ENCODE peak calls at places on chromosomes 3 and 15, in seven cellular contexts. J is lower leg skin, P is Calu3, C is GM20000, A is neural progenitor cell, V is cardiac muscle cell, D is hepatocyte. N is an unnamed sample.

GRCh38 chr3:56787258-56787777 is 14.4 kb downstream of the ARHGEF3 start:
- DNase-seq in J (peak), P (no peak), C (no peak), A (no peak), V (no peak), D (no peak), N (no peak)

GRCh38 chr3:107687182-107687581 is 164.4 kb downstream of the BBX start:
- DNase-seq in J (no peak), P (no peak), C (no peak), A (no peak), V (no peak), D (no peak), N (no peak)

GRCh38 chr3:197454014-197454413 is 101.8 kb downstream of the BDH1 start:
- DNase-seq in J (no peak), P (peak), C (peak), A (no peak), V (peak), D (peak), N (no peak)

GRCh38 chr15:40441736-40442531 is 1.2 kb downstream of the BAHD1 start:
- DNase-seq in J (no peak), P (no peak), C (peak), A (peak), V (no peak), D (peak), N (no peak)

GRCh38 chr3:81274671-81275070 is 486.8 kb downstream of the GBE1 start:
- DNase-seq in J (no peak), P (no peak), C (no peak), A (no peak), V (peak), D (no peak), N (no peak)

GRCh38 chr3:24829011-24829581 is 334.4 kb upstream of the THRB start:
- DNase-seq in J (no peak), P (peak), C (no peak), A (peak), V (peak), D (peak), N (no peak)

GRCh38 chr3:37765591-37766219 is 96.0 kb upstream of the CTDSPL start:
- DNase-seq in J (no peak), P (no peak), C (no peak), A (peak), V (peak), D (peak), N (no peak)

GRCh38 chr3:64552160-64552559 is 135.6 kb downstream of the ADAMTS9 start:
- DNase-seq in J (no peak), P (no peak), C (no peak), A (no peak), V (no peak), D (peak), N (no peak)

GRCh38 chr3:142366434-142366833 is 81.4 kb downstream of the XRN1 start:
- DNase-seq in J (no peak), P (no peak), C (no peak), A (no peak), V (peak), D (no peak), N (no peak)

DNA sequence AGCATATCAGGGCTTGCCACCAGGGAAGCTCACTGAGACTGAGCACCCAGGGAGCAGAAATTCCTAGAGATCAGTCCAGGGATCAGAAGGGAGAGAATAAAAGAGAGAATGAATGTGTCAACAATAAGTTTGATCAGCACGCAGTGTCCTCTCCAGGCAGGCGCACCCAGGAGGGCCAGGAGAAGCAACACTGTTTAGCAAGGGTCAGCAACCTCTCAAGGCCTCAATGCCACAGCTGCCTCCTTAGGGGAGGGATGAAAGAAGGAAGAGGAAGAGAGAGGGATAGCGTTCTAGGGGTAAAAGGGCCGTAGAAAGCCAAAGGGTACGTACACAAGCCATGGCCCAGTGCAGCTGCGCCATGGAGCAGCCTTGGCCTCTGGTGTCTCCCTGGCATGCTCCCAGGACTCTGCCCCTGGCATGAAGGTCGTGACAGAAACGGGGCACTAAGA is 399.8 kb downstream of the SHQ1 start:
- DNase-seq in J (no peak), P (peak), C (no peak), A (peak), V (no peak), D (no peak), N (no peak)
- TF ChIP-seq CTCF in J (no peak), P (no peak), C (no peak), A (no peak), V (no peak), D (no peak), N (no peak)

GRCh38 chr3:131532645-131533044 is 29.9 kb upstream of the MRPL3 start:
- DNase-seq in J (no peak), P (no peak), C (no peak), A (no peak), V (no peak), D (no peak), N (no peak)

GRCh38 chr3:131530843-131531242 is 28.1 kb upstream of the MRPL3 start:
- DNase-seq in J (no peak), P (no peak), C (no peak), A (no peak), V (no peak), D (no peak), N (no peak)

GRCh38 chr3:131530374-131530773 is 27.6 kb upstream of the MRPL3 start:
- DNase-seq in J (no peak), P (no peak), C (no peak), A (no peak), V (no peak), D (no peak), N (no peak)

GRCh38 chr3:131526801-131527347 is 24.1 kb upstream of the MRPL3 start:
- DNase-seq in J (no peak), P (no peak), C (peak), A (peak), V (peak), D (peak), N (no peak)
- TF ChIP-seq CTCF in J (no peak), P (no peak), C (peak), A (peak), V (peak), D (peak), N (no peak)

GRCh38 chr3:7953449-7954015 is 548.1 kb upstream of the LMCD1 start:
- DNase-seq in J (no peak), P (no peak), C (no peak), A (no peak), V (no peak), D (no peak), N (no peak)
- TF ChIP-seq CTCF in J (no peak), P (no peak), C (no peak), A (no peak), V (no peak), D (no peak), N (no peak)

GRCh38 chr3:151210676-151211381 is 7.8 kb upstream of the GPR171 start:
- DNase-seq in J (no peak), P (peak), C (peak), A (peak), V (peak), D (peak), N (no peak)
- TF ChIP-seq CTCF in J (no peak), P (no peak), C (no peak), A (no peak), V (peak), D (no peak), N (no peak)

DNA sequence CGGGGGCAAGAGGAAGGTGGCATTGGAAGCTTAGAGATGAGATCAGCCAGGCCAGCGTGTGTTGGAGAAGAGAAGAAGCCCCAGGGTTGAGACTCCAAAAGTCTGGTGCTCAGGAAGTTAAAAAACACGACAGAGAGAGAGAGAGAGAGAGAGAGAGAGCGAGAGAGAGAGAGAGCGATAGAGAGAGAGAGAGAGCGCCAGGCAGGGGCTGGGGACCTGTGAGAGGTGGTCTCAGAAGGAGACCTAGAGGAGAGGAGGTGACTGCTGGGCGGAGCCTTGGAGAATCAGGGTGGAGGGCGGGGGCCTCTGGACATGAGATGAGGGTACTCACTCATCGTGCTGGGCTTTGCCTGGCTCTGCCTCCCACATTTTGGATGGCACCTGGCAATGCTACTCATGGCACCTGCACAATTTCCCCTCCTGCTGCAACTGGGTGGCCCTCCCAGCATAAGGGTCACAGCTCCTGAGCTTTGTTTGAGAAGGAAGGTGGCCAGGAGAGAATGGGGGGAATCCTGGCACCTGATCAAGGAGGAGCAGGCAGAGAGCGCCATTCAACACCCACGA is 51.0 kb downstream of the FBLN2 start:
- DNase-seq in J (no peak), P (no peak), C (no peak), A (no peak), V (no peak), D (no peak), N (no peak)
- TF ChIP-seq CTCF in J (no peak), P (no peak), C (no peak), A (no peak), V (no peak), D (no peak), N (no peak)

GRCh38 chr3:196314597-196314996 is 3.4 kb downstream of the DYNLT2B start:
- DNase-seq in J (no peak), P (no peak), C (no peak), A (no peak), V (no peak), D (no peak), N (no peak)

GRCh38 chr3:196315821-196316220 is 2.2 kb downstream of the DYNLT2B start:
- DNase-seq in J (no peak), P (no peak), C (no peak), A (no peak), V (no peak), D (no peak), N (no peak)

GRCh38 chr3:196321162-196321561 is 3.1 kb upstream of the DYNLT2B start:
- DNase-seq in J (no peak), P (no peak), C (no peak), A (no peak), V (no peak), D (no peak), N (no peak)

GRCh38 chr3:196320110-196320509 is 2.1 kb upstream of the DYNLT2B start:
- DNase-seq in J (no peak), P (no peak), C (no peak), A (no peak), V (no peak), D (no peak), N (no peak)

DNA sequence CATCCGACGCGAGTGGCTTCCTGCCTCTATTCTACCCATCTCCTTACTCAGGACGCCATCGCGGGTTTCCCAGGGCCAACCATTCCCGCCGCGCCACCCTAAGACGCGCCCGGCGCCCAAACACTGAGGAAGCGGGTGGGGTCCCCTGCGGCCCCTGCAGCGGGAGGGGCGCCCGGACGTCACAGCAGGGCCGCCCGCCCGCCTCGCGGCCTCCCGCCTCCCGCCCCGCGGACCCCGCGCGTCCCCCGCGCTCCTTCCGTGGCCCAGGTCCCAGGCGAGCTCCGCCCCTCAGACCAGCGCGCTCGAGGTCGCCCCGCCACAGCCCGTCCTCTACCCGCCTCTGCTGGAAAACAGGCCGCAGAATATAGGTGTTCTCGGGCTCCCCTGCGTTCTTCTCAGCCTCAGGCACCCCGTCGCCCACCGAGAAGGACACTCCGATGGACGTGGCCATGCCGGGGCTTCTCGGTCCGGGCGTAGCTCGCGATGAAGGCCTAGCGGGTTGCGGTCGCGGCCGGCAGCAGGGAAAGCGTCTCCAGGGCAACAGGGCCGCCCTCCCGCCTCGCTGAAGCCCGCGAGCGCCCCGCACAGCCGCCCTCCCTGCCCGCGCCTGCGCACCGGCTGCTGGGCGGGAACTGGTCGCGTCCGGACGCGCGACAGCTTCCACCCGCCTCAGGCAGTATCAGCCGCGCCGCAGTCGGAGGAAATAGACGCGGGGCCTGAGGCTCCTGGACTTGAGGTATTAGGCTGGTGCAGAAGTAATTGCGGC is at the start of gene DYNLT2B:
- DNase-seq in J (peak), P (peak), C (peak), A (peak), V (peak), D (peak), N (peak)
- TF ChIP-seq CTCF in J (no peak), P (no peak), C (no peak), A (no peak), V (no peak), D (no peak), N (no peak)

DNA sequence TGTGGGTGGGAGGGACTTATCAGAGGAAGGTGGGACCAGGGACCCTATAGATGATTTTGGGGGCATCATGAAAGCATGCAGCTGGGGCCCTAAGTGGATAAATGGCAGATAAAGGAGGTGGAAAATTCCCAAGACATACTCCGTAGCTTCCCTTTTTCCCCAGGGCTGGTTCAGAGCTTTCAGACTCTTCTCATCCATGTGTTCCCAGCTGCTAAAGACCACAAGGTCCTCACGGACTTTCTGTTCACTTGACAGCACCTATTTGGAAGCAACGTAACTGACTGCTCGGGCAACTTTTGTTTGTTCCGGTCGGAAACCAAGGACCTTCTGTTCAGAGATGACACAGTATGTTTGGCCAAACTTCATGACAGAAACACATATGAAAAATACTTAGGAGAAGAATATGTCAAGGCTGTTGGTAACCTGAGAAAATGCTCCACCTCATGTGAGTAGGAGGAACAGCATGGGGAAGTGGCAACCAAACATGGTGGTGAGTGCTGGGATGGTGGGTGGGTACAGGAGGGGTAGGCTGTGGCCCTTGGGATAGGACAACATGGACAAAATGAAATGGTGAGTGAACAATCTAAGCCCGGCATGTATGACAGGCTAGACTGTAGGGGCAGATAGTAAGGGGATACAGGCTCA is 28.7 kb upstream of the SRPRB start:
- DNase-seq in J (no peak), P (no peak), C (no peak), A (no peak), V (no peak), D (no peak), N (no peak)
- TF ChIP-seq CTCF in J (no peak), P (no peak), C (no peak), A (no peak), V (no peak), D (no peak), N (no peak)